ENCODE peak calls at places on chromosome 6, in nine cellular contexts. One of them, this sample, is unnamed.

GRCh38 chr6:49530141-49530775 is 20.2 kb upstream of the C6orf141 start:
- DNase-seq in activated naive CD4-positive, alpha-beta T cell treated with anti-CD3 and anti-CD28 coated beads, Interleukin-2, amount 10 ng/mL, durations not matched to agents 7 days and 5 days: no peak
- DNase-seq in SHP77: no peak
- DNase-seq in caudate nucleus: no peak
- DNase-seq in NCI-H1417: peak
- DNase-seq in endothelial cell: no peak
- DNase-seq in SK-MEL-5: no peak
- DNase-seq in pancreas: no peak
- DNase-seq in GM12865: no peak
- DNase-seq in this sample: no peak

GRCh38 chr6:20652691-20653479 is 118.6 kb downstream of the CDKAL1 start:
- DNase-seq in activated naive CD4-positive, alpha-beta T cell treated with anti-CD3 and anti-CD28 coated beads, Interleukin-2, amount 10 ng/mL, durations not matched to agents 7 days and 5 days: no peak
- DNase-seq in SHP77: no peak
- DNase-seq in caudate nucleus: no peak
- DNase-seq in NCI-H1417: no peak
- DNase-seq in endothelial cell: no peak
- DNase-seq in SK-MEL-5: no peak
- DNase-seq in pancreas: no peak
- DNase-seq in GM12865: no peak
- DNase-seq in this sample: no peak

GRCh38 chr6:142318714-142319113 is 16.9 kb downstream of the ADGRG6 start:
- DNase-seq in activated naive CD4-positive, alpha-beta T cell treated with anti-CD3 and anti-CD28 coated beads, Interleukin-2, amount 10 ng/mL, durations not matched to agents 7 days and 5 days: peak
- DNase-seq in SHP77: no peak
- DNase-seq in caudate nucleus: no peak
- DNase-seq in NCI-H1417: peak
- DNase-seq in endothelial cell: no peak
- DNase-seq in SK-MEL-5: no peak
- DNase-seq in pancreas: no peak
- DNase-seq in GM12865: no peak
- DNase-seq in this sample: no peak

GRCh38 chr6:38750968-38751615 is 36.0 kb downstream of the DNAH8 start:
- DNase-seq in activated naive CD4-positive, alpha-beta T cell treated with anti-CD3 and anti-CD28 coated beads, Interleukin-2, amount 10 ng/mL, durations not matched to agents 7 days and 5 days: no peak
- DNase-seq in SHP77: no peak
- DNase-seq in caudate nucleus: no peak
- DNase-seq in NCI-H1417: no peak
- DNase-seq in endothelial cell: no peak
- DNase-seq in SK-MEL-5: no peak
- DNase-seq in pancreas: no peak
- DNase-seq in GM12865: no peak
- DNase-seq in this sample: no peak

GRCh38 chr6:42726485-42727083 is 4.2 kb upstream of the PRPH2 start:
- DNase-seq in activated naive CD4-positive, alpha-beta T cell treated with anti-CD3 and anti-CD28 coated beads, Interleukin-2, amount 10 ng/mL, durations not matched to agents 7 days and 5 days: peak
- DNase-seq in SHP77: peak
- DNase-seq in caudate nucleus: peak
- DNase-seq in NCI-H1417: peak
- DNase-seq in endothelial cell: peak
- DNase-seq in SK-MEL-5: peak
- DNase-seq in pancreas: peak
- DNase-seq in GM12865: peak
- DNase-seq in this sample: peak

GRCh38 chr6:55445648-55446204 is 118.5 kb downstream of the GFRAL start:
- DNase-seq in activated naive CD4-positive, alpha-beta T cell treated with anti-CD3 and anti-CD28 coated beads, Interleukin-2, amount 10 ng/mL, durations not matched to agents 7 days and 5 days: no peak
- DNase-seq in SHP77: peak
- DNase-seq in caudate nucleus: no peak
- DNase-seq in NCI-H1417: peak
- DNase-seq in endothelial cell: peak
- DNase-seq in SK-MEL-5: peak
- DNase-seq in pancreas: no peak
- DNase-seq in GM12865: peak
- DNase-seq in this sample: no peak

GRCh38 chr6:13427838-13428527 is 59.4 kb downstream of the GFOD1 start:
- DNase-seq in activated naive CD4-positive, alpha-beta T cell treated with anti-CD3 and anti-CD28 coated beads, Interleukin-2, amount 10 ng/mL, durations not matched to agents 7 days and 5 days: peak
- DNase-seq in SHP77: no peak
- DNase-seq in caudate nucleus: no peak
- DNase-seq in NCI-H1417: no peak
- DNase-seq in endothelial cell: no peak
- DNase-seq in SK-MEL-5: no peak
- DNase-seq in pancreas: no peak
- DNase-seq in GM12865: peak
- DNase-seq in this sample: peak

GRCh38 chr6:2353412-2354137 is 108.2 kb upstream of the GMDS start:
- DNase-seq in activated naive CD4-positive, alpha-beta T cell treated with anti-CD3 and anti-CD28 coated beads, Interleukin-2, amount 10 ng/mL, durations not matched to agents 7 days and 5 days: peak
- DNase-seq in SHP77: peak
- DNase-seq in caudate nucleus: no peak
- DNase-seq in NCI-H1417: peak
- DNase-seq in endothelial cell: peak
- DNase-seq in SK-MEL-5: peak
- DNase-seq in pancreas: no peak
- DNase-seq in GM12865: peak
- DNase-seq in this sample: peak

GRCh38 chr6:77456531-77457248 is 6.6 kb downstream of the HTR1B start:
- DNase-seq in activated naive CD4-positive, alpha-beta T cell treated with anti-CD3 and anti-CD28 coated beads, Interleukin-2, amount 10 ng/mL, durations not matched to agents 7 days and 5 days: no peak
- DNase-seq in SHP77: no peak
- DNase-seq in caudate nucleus: no peak
- DNase-seq in NCI-H1417: no peak
- DNase-seq in endothelial cell: no peak
- DNase-seq in SK-MEL-5: peak
- DNase-seq in pancreas: no peak
- DNase-seq in GM12865: no peak
- DNase-seq in this sample: no peak

GRCh38 chr6:170132011-170132521 is 158.8 kb downstream of the DLL1 start:
- DNase-seq in activated naive CD4-positive, alpha-beta T cell treated with anti-CD3 and anti-CD28 coated beads, Interleukin-2, amount 10 ng/mL, durations not matched to agents 7 days and 5 days: peak
- DNase-seq in SHP77: no peak
- DNase-seq in caudate nucleus: no peak
- DNase-seq in NCI-H1417: no peak
- DNase-seq in endothelial cell: no peak
- DNase-seq in SK-MEL-5: no peak
- DNase-seq in pancreas: no peak
- DNase-seq in GM12865: no peak
- DNase-seq in this sample: no peak

GRCh38 chr6:18327621-18328548 is 59.3 kb upstream of the RNF144B start:
- DNase-seq in activated naive CD4-positive, alpha-beta T cell treated with anti-CD3 and anti-CD28 coated beads, Interleukin-2, amount 10 ng/mL, durations not matched to agents 7 days and 5 days: no peak
- DNase-seq in SHP77: peak
- DNase-seq in caudate nucleus: no peak
- DNase-seq in NCI-H1417: peak
- DNase-seq in endothelial cell: no peak
- DNase-seq in SK-MEL-5: no peak
- DNase-seq in pancreas: no peak
- DNase-seq in GM12865: peak
- DNase-seq in this sample: no peak

GRCh38 chr6:53517021-53517420 is 27.9 kb downstream of the GCLC start:
- DNase-seq in activated naive CD4-positive, alpha-beta T cell treated with anti-CD3 and anti-CD28 coated beads, Interleukin-2, amount 10 ng/mL, durations not matched to agents 7 days and 5 days: no peak
- DNase-seq in SHP77: no peak
- DNase-seq in caudate nucleus: no peak
- DNase-seq in NCI-H1417: no peak
- DNase-seq in endothelial cell: no peak
- DNase-seq in SK-MEL-5: no peak
- DNase-seq in pancreas: no peak
- DNase-seq in GM12865: no peak
- DNase-seq in this sample: no peak

GRCh38 chr6:26270121-26270861 is 94.7 kb upstream of the BTN3A2 start:
- DNase-seq in activated naive CD4-positive, alpha-beta T cell treated with anti-CD3 and anti-CD28 coated beads, Interleukin-2, amount 10 ng/mL, durations not matched to agents 7 days and 5 days: peak
- DNase-seq in SHP77: no peak
- DNase-seq in caudate nucleus: no peak
- DNase-seq in NCI-H1417: peak
- DNase-seq in endothelial cell: no peak
- DNase-seq in SK-MEL-5: no peak
- DNase-seq in pancreas: no peak
- DNase-seq in GM12865: peak
- DNase-seq in this sample: no peak

GRCh38 chr6:1381397-1382330 is 7.7 kb upstream of the FOXF2 start:
- DNase-seq in activated naive CD4-positive, alpha-beta T cell treated with anti-CD3 and anti-CD28 coated beads, Interleukin-2, amount 10 ng/mL, durations not matched to agents 7 days and 5 days: peak
- DNase-seq in SHP77: no peak
- DNase-seq in caudate nucleus: no peak
- DNase-seq in NCI-H1417: peak
- DNase-seq in endothelial cell: peak
- DNase-seq in SK-MEL-5: peak
- DNase-seq in pancreas: peak
- DNase-seq in GM12865: peak
- DNase-seq in this sample: no peak

GRCh38 chr6:21634582-21634981 is 41.0 kb downstream of the SOX4 start:
- DNase-seq in activated naive CD4-positive, alpha-beta T cell treated with anti-CD3 and anti-CD28 coated beads, Interleukin-2, amount 10 ng/mL, durations not matched to agents 7 days and 5 days: no peak
- DNase-seq in SHP77: peak
- DNase-seq in caudate nucleus: no peak
- DNase-seq in NCI-H1417: no peak
- DNase-seq in endothelial cell: no peak
- DNase-seq in SK-MEL-5: peak
- DNase-seq in pancreas: no peak
- DNase-seq in GM12865: no peak
- DNase-seq in this sample: no peak

GRCh38 chr6:144219056-144219685 is 66.0 kb upstream of the UTRN start:
- DNase-seq in activated naive CD4-positive, alpha-beta T cell treated with anti-CD3 and anti-CD28 coated beads, Interleukin-2, amount 10 ng/mL, durations not matched to agents 7 days and 5 days: no peak
- DNase-seq in SHP77: no peak
- DNase-seq in caudate nucleus: no peak
- DNase-seq in NCI-H1417: peak
- DNase-seq in endothelial cell: no peak
- DNase-seq in SK-MEL-5: peak
- DNase-seq in pancreas: no peak
- DNase-seq in GM12865: peak
- DNase-seq in this sample: peak